ENCODE peak calls at places on chromosomes 5 and 9, in five cellular contexts. R is stomach; Z is suprapubic skin; T is CD8-positive, alpha-beta T cell; D is A549. G is an unnamed sample.

GRCh38 chr9:5843450-5844249 is 10.7 kb upstream of the ERMP1 start:
- DNase-seq in R (no peak), Z (no peak), T (no peak), D (peak; percentile 81), G (no peak)

GRCh38 chr9:128118971-128119665 is 8.4 kb downstream of the PTGES2 start:
- DNase-seq in R (peak; percentile 25), Z (peak; percentile 57), T (no peak), D (no peak), G (peak; percentile 91)

GRCh38 chr5:87245451-87245850 is 22.2 kb upstream of the RASA1 start:
- DNase-seq in R (no peak), Z (no peak), T (no peak), D (no peak), G (no peak)

GRCh38 chr9:14271078-14271673 is 42.8 kb downstream of the NFIB start:
- DNase-seq in R (peak; percentile 56), Z (peak; percentile 70), T (no peak), D (peak; percentile 17), G (no peak)

GRCh38 chr5:152285764-152286163 is 119.3 kb downstream of the NMUR2 start:
- DNase-seq in R (no peak), Z (no peak), T (no peak), D (no peak), G (no peak)

GRCh38 chr5:10854526-10855277 is 93.7 kb upstream of the DAP start:
- DNase-seq in R (no peak), Z (no peak), T (no peak), D (no peak), G (no peak)

GRCh38 chr5:19314840-19315239 is 673.2 kb downstream of the CDH18 start:
- DNase-seq in R (no peak), Z (peak; percentile 63), T (no peak), D (peak; percentile 72), G (no peak)

GRCh38 chr9:134010774-134011173 is 14.5 kb upstream of the BRD3OS start:
- DNase-seq in R (peak; percentile 77), Z (no peak), T (no peak), D (no peak), G (peak; percentile 78)

GRCh38 chr9:111810908-111811307 is 16.2 kb upstream of the SHOC1 start:
- DNase-seq in R (no peak), Z (no peak), T (no peak), D (no peak), G (no peak)

GRCh38 chr5:72557576-72558336 is 50.5 kb upstream of the ZNF366 start:
- DNase-seq in R (no peak), Z (no peak), T (no peak), D (no peak), G (no peak)

GRCh38 chr5:150637245-150638052 is 3.0 kb upstream of the SYNPO start:
- DNase-seq in R (peak; percentile 63), Z (no peak), T (no peak), D (peak; percentile 89), G (no peak)

GRCh38 chr9:87223397-87224246 is 274.0 kb upstream of the DAPK1 start:
- DNase-seq in R (no peak), Z (no peak), T (no peak), D (no peak), G (no peak)

GRCh38 chr9:75188756-75189155 is 100.4 kb downstream of the OSTF1 start:
- DNase-seq in R (no peak), Z (no peak), T (no peak), D (no peak), G (no peak)

GRCh38 chr5:175695161-175696126 is 37.6 kb downstream of the HRH2 start:
- DNase-seq in R (no peak), Z (no peak), T (no peak), D (no peak), G (no peak)

GRCh38 chr5:378976-379742 is 57.6 kb downstream of the AHRR start:
- DNase-seq in R (no peak), Z (peak; percentile 38), T (no peak), D (no peak), G (no peak)

GRCh38 chr9:19231126-19232035 is 888 bp downstream of the DENND4C start:
- DNase-seq in R (peak; percentile 26), Z (peak; percentile 72), T (no peak), D (peak; percentile 20), G (no peak)

GRCh38 chr5:38672059-38672791 is 115.8 kb upstream of the LIFR start:
- DNase-seq in R (no peak), Z (no peak), T (no peak), D (peak; percentile 85), G (no peak)

GRCh38 chr5:92662741-92663140 is 918.3 kb downstream of the NR2F1-AS1 start:
- DNase-seq in R (no peak), Z (no peak), T (no peak), D (no peak), G (no peak)

GRCh38 chr5:96297290-96297689 is 135.8 kb downstream of the PCSK1 start:
- DNase-seq in R (no peak), Z (no peak), T (no peak), D (no peak), G (no peak)

GRCh38 chr9:134315716-134316443 is 10.4 kb upstream of the RXRA start:
- DNase-seq in R (no peak), Z (peak; percentile 55), T (no peak), D (no peak), G (no peak)

GRCh38 chr9:89658401-89658800 is 53.6 kb downstream of the GADD45G start:
- DNase-seq in R (no peak), Z (no peak), T (no peak), D (no peak), G (no peak)

GRCh38 chr5:77138981-77139380 is 51.9 kb upstream of the ZBED3 start:
- DNase-seq in R (no peak), Z (no peak), T (no peak), D (no peak), G (no peak)

GRCh38 chr9:130268521-130269131 is 3.1 kb downstream of the HMCN2 start:
- DNase-seq in R (no peak), Z (no peak), T (no peak), D (no peak), G (no peak)

GRCh38 chr9:130606887-130607582 is 27.7 kb downstream of the FUBP3 start:
- DNase-seq in R (no peak), Z (no peak), T (no peak), D (no peak), G (no peak)

GRCh38 chr9:107667269-107667681 is 177.7 kb upstream of the KLF4 start:
- DNase-seq in R (no peak), Z (no peak), T (no peak), D (no peak), G (no peak)

GRCh38 chr5:98341038-98341710 is 432.3 kb upstream of the RGMB start:
- DNase-seq in R (no peak), Z (no peak), T (no peak), D (no peak), G (no peak)

GRCh38 chr5:146365618-146366017 is 27.0 kb downstream of the POU4F3 start:
- DNase-seq in R (no peak), Z (no peak), T (no peak), D (no peak), G (no peak)

GRCh38 chr9:14627513-14627912 is 65.7 kb downstream of the ZDHHC21 start:
- DNase-seq in R (no peak), Z (no peak), T (no peak), D (no peak), G (no peak)

GRCh38 chr5:45800331-45800730 is 104.2 kb upstream of the HCN1 start:
- DNase-seq in R (no peak), Z (no peak), T (no peak), D (no peak), G (no peak)

GRCh38 chr5:45793638-45794532 is 97.7 kb upstream of the HCN1 start:
- DNase-seq in R (no peak), Z (no peak), T (no peak), D (no peak), G (no peak)

GRCh38 chr5:45796959-45797553 is 100.9 kb upstream of the HCN1 start:
- DNase-seq in R (no peak), Z (no peak), T (no peak), D (peak; percentile 5), G (no peak)

GRCh38 chr5:45795458-45795857 is 99.3 kb upstream of the HCN1 start:
- DNase-seq in R (no peak), Z (no peak), T (no peak), D (no peak), G (no peak)

GRCh38 chr5:45799388-45799787 is 103.2 kb upstream of the HCN1 start:
- DNase-seq in R (no peak), Z (no peak), T (no peak), D (no peak), G (no peak)
- H3K9me3 ChIP-seq in R (peaks cover 40% of the 10 kb centered on the region), Z (peaks cover 12% of the 10 kb centered on the region), T (no peaks in the 10 kb centered on the region), D (peaks cover 3% of the 10 kb centered on the region), G (no peaks in the 10 kb centered on the region)

DNA sequence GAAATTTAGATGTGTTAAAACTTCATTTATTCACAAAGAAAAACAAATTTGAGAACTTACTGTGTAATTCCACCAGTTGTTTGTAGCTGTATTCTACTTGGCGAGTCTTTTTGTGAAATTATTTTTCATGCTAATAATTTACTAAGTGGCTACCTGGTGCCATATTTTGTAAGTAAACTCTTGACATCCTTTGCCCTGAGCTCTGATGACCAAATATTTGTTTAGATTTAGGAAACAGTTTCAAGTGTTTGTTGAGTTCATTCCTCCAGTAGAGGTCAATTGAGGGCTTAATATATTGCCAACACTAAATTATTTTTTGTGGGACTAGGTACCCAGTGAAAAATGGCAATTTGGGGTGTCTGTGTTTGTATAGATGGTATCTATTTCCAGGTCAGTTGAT is 3.7 kb downstream of the CNTLN start:
- DNase-seq in R (no peak), Z (no peak), T (no peak), D (no peak), G (no peak)
- H3K4me1 ChIP-seq in R (no peaks in the 10 kb centered on the region), Z (peaks cover 10% of the 10 kb centered on the region), T (no peaks in the 10 kb centered on the region), D (peaks cover 14% of the 10 kb centered on the region), G (peaks cover 5% of the 10 kb centered on the region)

GRCh38 chr9:119003218-119003617 is 366.0 kb downstream of the BRINP1 start:
- DNase-seq in R (no peak), Z (no peak), T (no peak), D (no peak), G (no peak)
- H3K27ac ChIP-seq in R (peak overlapping the region; percentile 41), Z (no peak overlapping the region), T (no peak overlapping the region), D (no peak overlapping the region), G (no peak overlapping the region)

DNA sequence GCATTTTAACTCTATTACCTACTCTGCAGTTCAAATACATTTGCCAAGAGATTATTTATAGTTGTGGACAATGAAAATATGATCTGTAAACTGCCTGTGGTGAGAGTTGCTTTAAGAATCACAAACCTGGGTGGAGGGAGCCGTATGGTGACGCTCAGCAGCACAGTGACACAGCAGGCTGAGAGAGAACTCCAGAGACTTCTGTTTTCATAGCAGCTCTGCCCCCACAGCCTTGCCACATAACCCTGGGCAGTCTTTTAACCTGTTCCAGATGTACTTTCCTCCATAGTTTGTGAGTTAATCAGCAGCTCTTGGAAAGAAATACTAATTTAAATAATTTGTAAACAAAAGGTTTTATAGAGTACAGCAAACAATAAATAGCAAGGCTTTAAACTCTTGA is 450.5 kb downstream of the ELAVL2 start:
- DNase-seq in R (no peak), Z (no peak), T (no peak), D (no peak), G (no peak)
- H3K9me3 ChIP-seq in R (no peaks in the 10 kb centered on the region), Z (no peaks in the 10 kb centered on the region), T (no peaks in the 10 kb centered on the region), D (no peaks in the 10 kb centered on the region), G (no peaks in the 10 kb centered on the region)